ENCODE peak calls at places on chromosomes 13 and 19, in nine cellular contexts. O is SK-N-SH, I is neural progenitor cell, N is GM23248, F is hepatocyte, G is GM23338, B is PC-3, Y is HCT116, R is MM.1S. E is an unnamed sample.

GRCh38 chr13:70884196-70884595 is 775.9 kb upstream of the KLHL1 start:
- DNase-seq in O (no peak), I (no peak), N (no peak), F (no peak), G (peak; percentile 4), B (no peak), Y (no peak), R (no peak), E (no peak)

GRCh38 chr13:81171065-81171647 is 830.2 kb upstream of the SPRY2 start:
- DNase-seq in O (peak; percentile 12), I (peak; percentile 18), N (peak; percentile 24), F (peak; percentile 16), G (peak; percentile 48), B (peak; percentile 54), Y (peak; percentile 3), R (peak; percentile 26), E (peak; percentile 18)

GRCh38 chr19:27779953-27780352 is 1433.0 kb downstream of the UQCRFS1 start:
- DNase-seq in O (no peak), I (no peak), N (no peak), F (no peak), G (no peak), B (no peak), Y (no peak), R (no peak), E (peak; percentile 68)

GRCh38 chr19:4225902-4226301 is 3.4 kb upstream of the EBI3 start:
- DNase-seq in O (no peak), I (no peak), N (no peak), F (no peak), G (no peak), B (no peak), Y (no peak), R (no peak), E (no peak)

GRCh38 chr19:12749938-12750521 is 1.6 kb upstream of the BEST2 start:
- DNase-seq in O (peak; percentile 54), I (no peak), N (peak; percentile 33), F (no peak), G (peak; percentile 42), B (peak; percentile 64), Y (no peak), R (no peak), E (no peak)

GRCh38 chr19:13958043-13958442 is 5.7 kb downstream of the DCAF15 start:
- DNase-seq in O (no peak), I (no peak), N (no peak), F (no peak), G (no peak), B (no peak), Y (no peak), R (no peak), E (no peak)

GRCh38 chr13:31053098-31053497 is 108.6 kb downstream of the HSPH1 start:
- DNase-seq in O (no peak), I (no peak), N (peak; percentile 20), F (no peak), G (no peak), B (peak; percentile 71), Y (no peak), R (no peak), E (no peak)

GRCh38 chr13:48542581-48543341 is 9.9 kb upstream of the RCBTB2 start:
- DNase-seq in O (no peak), I (peak; percentile 59), N (peak; percentile 22), F (peak; percentile 46), G (peak; percentile 64), B (no peak), Y (no peak), R (no peak), E (peak; percentile 40)

GRCh38 chr13:62014299-62014698 is 598.6 kb upstream of the PCDH20 start:
- DNase-seq in O (peak; percentile 12), I (no peak), N (no peak), F (peak; percentile 6), G (peak; percentile 38), B (peak; percentile 54), Y (peak; percentile 24), R (no peak), E (peak; percentile 32)

GRCh38 chr19:5718579-5719273 is 1.2 kb downstream of the LONP1 start:
- DNase-seq in O (no peak), I (no peak), N (peak; percentile 91), F (peak; percentile 70), G (no peak), B (peak; percentile 67), Y (peak; percentile 50), R (peak; percentile 38), E (peak; percentile 72)

GRCh38 chr13:26658491-26658890 is 101.0 kb downstream of the WASF3 start:
- DNase-seq in O (peak; percentile 45), I (peak; percentile 70), N (no peak), F (no peak), G (no peak), B (no peak), Y (no peak), R (no peak), E (no peak)

GRCh38 chr19:5041168-5042038 is 72.5 kb downstream of the KDM4B start:
- DNase-seq in O (no peak), I (no peak), N (no peak), F (no peak), G (no peak), B (no peak), Y (no peak), R (no peak), E (no peak)

GRCh38 chr19:52115526-52116053 is 20.0 kb upstream of the ZNF841 start:
- DNase-seq in O (no peak), I (no peak), N (no peak), F (no peak), G (no peak), B (no peak), Y (no peak), R (no peak), E (no peak)

GRCh38 chr13:33441015-33441414 is 155.5 kb upstream of the STARD13 start:
- DNase-seq in O (peak; percentile 10), I (peak; percentile 44), N (peak; percentile 37), F (peak; percentile 23), G (peak; percentile 67), B (peak; percentile 60), Y (peak; percentile 15), R (no peak), E (no peak)

GRCh38 chr13:80134360-80134759 is 206.6 kb downstream of the SPRY2 start:
- DNase-seq in O (no peak), I (peak; percentile 73), N (no peak), F (no peak), G (no peak), B (no peak), Y (no peak), R (no peak), E (no peak)

GRCh38 chr13:27035892-27036235 is 135.7 kb downstream of the USP12 start:
- DNase-seq in O (no peak), I (no peak), N (no peak), F (no peak), G (no peak), B (peak; percentile 76), Y (peak; percentile 31), R (no peak), E (no peak)

GRCh38 chr13:71785361-71785760 is 81.6 kb downstream of the DACH1 start:
- DNase-seq in O (no peak), I (peak; percentile 17), N (no peak), F (no peak), G (no peak), B (no peak), Y (no peak), R (no peak), E (no peak)

GRCh38 chr19:461664-462551 is 1.1 kb upstream of the SHC2 start:
- DNase-seq in O (peak; percentile 77), I (peak; percentile 81), N (peak; percentile 12), F (peak; percentile 83), G (peak; percentile 77), B (peak; percentile 31), Y (no peak), R (no peak), E (no peak)

GRCh38 chr19:12733907-12734214 is 623 bp downstream of the TRIR start:
- DNase-seq in O (no peak), I (no peak), N (no peak), F (no peak), G (no peak), B (no peak), Y (no peak), R (no peak), E (no peak)

GRCh38 chr19:33392341-33393285 is 19.1 kb downstream of the CEBPG start:
- DNase-seq in O (peak; percentile 89), I (no peak), N (no peak), F (peak; percentile 72), G (no peak), B (no peak), Y (no peak), R (no peak), E (no peak)
- H2AFZ ChIP-seq in O (no peak overlapping the region), I (no peak overlapping the region), N (no peak overlapping the region), F (no peak overlapping the region), G (no peak overlapping the region), B (no peak overlapping the region), Y (no peak overlapping the region), R (no peak overlapping the region), E (no peak overlapping the region)

DNA sequence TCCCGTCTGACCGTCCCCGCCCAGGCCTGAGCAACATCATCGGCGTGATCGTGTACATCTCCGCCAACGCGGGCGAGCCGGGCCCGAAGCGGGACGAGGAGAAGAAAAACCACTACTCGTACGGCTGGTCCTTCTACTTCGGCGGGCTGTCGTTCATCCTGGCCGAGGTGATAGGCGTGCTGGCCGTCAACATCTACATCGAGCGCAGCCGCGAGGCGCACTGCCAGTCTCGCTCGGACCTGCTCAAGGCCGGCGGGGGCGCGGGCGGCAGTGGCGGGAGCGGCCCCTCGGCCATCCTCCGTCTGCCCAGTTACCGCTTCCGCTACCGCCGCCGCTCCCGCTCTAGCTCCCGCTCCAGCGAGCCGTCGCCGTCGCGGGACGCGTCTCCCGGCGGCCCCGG is 9.4 kb upstream of the CACNG6 start:
- DNase-seq in O (peak; percentile 64), I (peak; percentile 65), N (peak; percentile 40), F (peak; percentile 55), G (peak; percentile 75), B (peak; percentile 23), Y (no peak), R (no peak), E (no peak)
- H3K4me3 ChIP-seq in O (peak overlapping the region; percentile 21), I (peak overlapping the region; percentile 32), N (peak overlapping the region; percentile 55), F (no peak overlapping the region), G (peak overlapping the region; percentile 53), B (peak overlapping the region; percentile 62), Y (peak overlapping the region; percentile 61), R (no peak overlapping the region), E (no peak overlapping the region)

DNA sequence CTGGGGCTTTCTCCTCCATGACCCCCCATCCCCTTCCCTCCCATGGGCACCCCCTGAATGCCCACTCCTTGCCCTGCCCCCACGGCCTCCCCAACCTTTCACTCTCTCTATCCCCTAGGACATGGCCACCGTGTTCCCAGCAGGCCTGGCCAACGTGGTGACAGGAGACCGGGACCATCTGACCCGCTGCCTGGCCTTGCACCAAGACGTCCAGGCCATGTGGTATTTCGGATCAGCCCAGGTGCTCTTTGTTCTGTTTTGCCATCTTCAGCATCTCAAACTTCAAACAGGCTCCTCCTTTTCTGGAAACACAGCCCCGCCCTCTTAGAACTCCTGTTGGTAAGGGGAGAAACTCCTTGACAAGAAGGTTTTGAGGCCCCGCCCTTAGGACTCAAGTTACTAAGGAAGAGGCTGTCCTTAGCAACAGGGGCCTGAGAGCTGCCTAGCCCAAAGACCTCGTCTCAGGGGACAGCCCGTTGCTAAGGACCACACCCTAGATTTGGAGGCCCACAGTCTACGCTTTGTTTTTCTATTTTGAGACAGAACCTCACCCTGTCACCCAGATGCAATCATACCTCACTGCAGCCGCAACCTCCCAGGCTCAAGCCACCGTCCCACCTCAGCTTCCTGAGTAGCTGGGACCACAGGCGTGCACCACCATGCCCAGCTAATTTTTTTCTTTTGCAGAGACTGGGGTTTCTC is 5.1 kb upstream of the FLT3LG start:
- DNase-seq in O (no peak), I (peak; percentile 94), N (peak; percentile 78), F (peak; percentile 75), G (peak; percentile 100), B (peak; percentile 77), Y (no peak), R (peak; percentile 94), E (peak; percentile 58)
- TF ChIP-seq EZH2phosphoT487 in O (no peak), I (no peak), N (no peak), F (no peak), G (no peak), B (no peak), Y (no peak), R (no peak), E (no peak)

GRCh38 chr19:54473071-54473941 is at the start of gene CDC42EP5:
- DNase-seq in O (peak; percentile 60), I (peak; percentile 32), N (peak; percentile 88), F (peak; percentile 93), G (peak; percentile 46), B (no peak), Y (no peak), R (no peak), E (no peak)
- H2AFZ ChIP-seq in O (peak within 1 kb of the TSS; percentile 93), I (peak within 1 kb of the TSS; percentile 48), N (peak within 1 kb of the TSS; percentile 86), F (peak within 1 kb of the TSS; percentile 42), G (peak within 1 kb of the TSS; percentile 96), B (peak within 1 kb of the TSS; percentile 61), Y (peak within 1 kb of the TSS; percentile 58), R (no peak within 1 kb of the TSS), E (no peak within 1 kb of the TSS)